ENCODE peak calls at places on chromosomes 11 and 22, in six cellular contexts. E is Kasumi-1; Z is mammary epithelial cell; Q is ureter; X is kidney tubule cell; J is naive thymus-derived CD8-positive, alpha-beta T cell. K is an unnamed sample.

GRCh38 chr22:35900483-35901168 is 128.0 kb downstream of the RBFOX2 start:
- DNase-seq in E (no peak), Z (peak), Q (no peak), X (peak), J (peak), K (no peak)

GRCh38 chr11:34586655-34587281 is 34.1 kb upstream of the EHF start:
- DNase-seq in E (no peak), Z (no peak), Q (no peak), X (no peak), J (no peak), K (no peak)

GRCh38 chr11:83037877-83038276 is 33.8 kb downstream of the RAB30 start:
- DNase-seq in E (no peak), Z (no peak), Q (no peak), X (no peak), J (no peak), K (no peak)

GRCh38 chr11:70501026-70501901 is 102.9 kb downstream of the CTTN start:
- DNase-seq in E (no peak), Z (no peak), Q (peak), X (no peak), J (no peak), K (no peak)

GRCh38 chr11:88831303-88831890 is 234.4 kb downstream of the GRM5 start:
- DNase-seq in E (no peak), Z (no peak), Q (no peak), X (no peak), J (no peak), K (no peak)

GRCh38 chr11:92801685-92802084 is 167.8 kb upstream of the MTNR1B start:
- DNase-seq in E (no peak), Z (no peak), Q (no peak), X (no peak), J (no peak), K (no peak)

GRCh38 chr11:3796346-3796745 is 1.0 kb downstream of the NUP98 start:
- DNase-seq in E (no peak), Z (no peak), Q (peak), X (no peak), J (peak), K (no peak)

GRCh38 chr11:73749118-73749517 is 11.8 kb downstream of the RAB6A start:
- DNase-seq in E (no peak), Z (no peak), Q (no peak), X (no peak), J (no peak), K (peak)

GRCh38 chr11:31805037-31805628 is 6.0 kb downstream of the PAX6 start:
- DNase-seq in E (no peak), Z (no peak), Q (no peak), X (no peak), J (no peak), K (no peak)

GRCh38 chr11:38795027-38795426 is 2197.0 kb upstream of the RAG2 start:
- DNase-seq in E (no peak), Z (no peak), Q (no peak), X (no peak), J (no peak), K (no peak)

GRCh38 chr11:46604796-46605195 is 11.0 kb upstream of the AMBRA1 start:
- DNase-seq in E (no peak), Z (no peak), Q (no peak), X (no peak), J (no peak), K (no peak)

GRCh38 chr11:5596611-5597201 is at the start of gene TRIM6:
- DNase-seq in E (peak), Z (peak), Q (peak), X (peak), J (peak), K (peak)

GRCh38 chr22:50247748-50248147 is 2.9 kb upstream of the TUBGCP6 start:
- DNase-seq in E (no peak), Z (no peak), Q (no peak), X (peak), J (peak), K (peak)

GRCh38 chr11:120746836-120747609 is 235.5 kb downstream of the GRIK4 start:
- DNase-seq in E (no peak), Z (peak), Q (no peak), X (no peak), J (no peak), K (no peak)

K was measured in activated CD8-positive, alpha-beta T cell treated with anti-CD3 and anti-CD28 coated beads, Interleukin-2, amount 10 ng/mL, durations not matched to agents 7 days and 5 days.